ENCODE peak calls at places on chromosomes 2 and 18, in four cellular contexts. O is IMR-90, Q is HCT116, C is transverse colon. L is an unnamed sample.

GRCh38 chr2:221606369-221606768 is 34.3 kb upstream of the EPHA4 start:
- DNase-seq in O (no peak), Q (no peak), C (no peak), L (no peak)

GRCh38 chr2:212109792-212110680 is 428.6 kb downstream of the ERBB4 start:
- DNase-seq in O (no peak), Q (no peak), C (no peak), L (no peak)

GRCh38 chr2:240918258-240919091 is 12.3 kb downstream of the CROCC2 start:
- DNase-seq in O (no peak), Q (no peak), C (peak), L (no peak)

GRCh38 chr18:31744661-31745060 is 16.0 kb downstream of the SLC25A52 start:
- DNase-seq in O (no peak), Q (no peak), C (no peak), L (no peak)

GRCh38 chr2:240868286-240869108 is at the start of gene AGXT:
- DNase-seq in O (peak), Q (no peak), C (peak), L (no peak)

GRCh38 chr2:10329880-10330699 is 27.4 kb downstream of the HPCAL1 start:
- DNase-seq in O (peak), Q (no peak), C (no peak), L (no peak)

GRCh38 chr18:49668583-49669290 is 106.9 kb downstream of the LIPG start:
- DNase-seq in O (no peak), Q (no peak), C (peak), L (no peak)

GRCh38 chr2:203741566-203741965 is 35.1 kb downstream of the CD28 start:
- DNase-seq in O (no peak), Q (no peak), C (no peak), L (no peak)

GRCh38 chr18:47100214-47100831 is 50.0 kb downstream of the HDHD2 start:
- DNase-seq in O (peak), Q (peak), C (peak), L (peak)

GRCh38 chr2:149894760-149895159 is 307.2 kb upstream of the MMADHC start:
- DNase-seq in O (peak), Q (no peak), C (no peak), L (no peak)

GRCh38 chr2:88517759-88518201 is 65.3 kb upstream of the FOXI3 start:
- DNase-seq in O (no peak), Q (no peak), C (no peak), L (no peak)

GRCh38 chr2:188810591-188810990 is 163.6 kb upstream of the COL3A1 start:
- DNase-seq in O (no peak), Q (no peak), C (no peak), L (no peak)

GRCh38 chr2:47086054-47086471 is 69.0 kb downstream of the STPG4 start:
- DNase-seq in O (no peak), Q (no peak), C (no peak), L (no peak)

GRCh38 chr2:159396796-159397195 is 110.3 kb upstream of the WDSUB1 start:
- DNase-seq in O (peak), Q (no peak), C (no peak), L (no peak)

GRCh38 chr2:26816893-26817292 is 31.0 kb downstream of the CENPA start:
- DNase-seq in O (no peak), Q (peak), C (peak), L (peak)

GRCh38 chr18:31683968-31684278 is 458 bp downstream of the B4GALT6 start:
- DNase-seq in O (no peak), Q (no peak), C (no peak), L (no peak)

GRCh38 chr2:215878476-215879063 is 134.8 kb downstream of the MREG start:
- DNase-seq in O (peak), Q (no peak), C (no peak), L (no peak)

GRCh38 chr2:44005831-44006230 is 10.0 kb upstream of the LRPPRC start:
- DNase-seq in O (peak), Q (no peak), C (no peak), L (no peak)

GRCh38 chr2:144553379-144553778 is 33.5 kb upstream of the ZEB2 start:
- DNase-seq in O (peak), Q (no peak), C (no peak), L (no peak)

GRCh38 chr2:150133623-150134022 is 353.8 kb downstream of the RND3 start:
- DNase-seq in O (peak), Q (peak), C (no peak), L (no peak)

GRCh38 chr2:63484481-63484880 is 103.8 kb downstream of the WDPCP start:
- DNase-seq in O (no peak), Q (no peak), C (no peak), L (no peak)

GRCh38 chr2:177334940-177335543 is 57.5 kb upstream of the AGPS start:
- DNase-seq in O (peak), Q (peak), C (no peak), L (peak)

GRCh38 chr2:145157626-145158025 is 637.7 kb upstream of the ZEB2 start:
- DNase-seq in O (peak), Q (no peak), C (no peak), L (no peak)

GRCh38 chr2:161746891-161747535 is 122.8 kb downstream of the SLC4A10 start:
- DNase-seq in O (no peak), Q (no peak), C (no peak), L (no peak)

GRCh38 chr2:20629581-20630291 is 21.2 kb downstream of the HS1BP3 start:
- DNase-seq in O (no peak), Q (no peak), C (no peak), L (no peak)

GRCh38 chr18:23632615-23633014 is 30.1 kb downstream of the ANKRD29 start:
- DNase-seq in O (no peak), Q (no peak), C (no peak), L (no peak)

GRCh38 chr2:203238329-203238710 is 498 bp upstream of the CYP20A1 start:
- DNase-seq in O (no peak), Q (no peak), C (no peak), L (no peak)

GRCh38 chr2:88658318-88658717 is 31.1 kb upstream of the EIF2AK3 start:
- DNase-seq in O (peak), Q (no peak), C (no peak), L (no peak)

GRCh38 chr2:134139615-134140014 is 114.3 kb upstream of the MGAT5 start:
- DNase-seq in O (no peak), Q (no peak), C (peak), L (no peak)

GRCh38 chr18:58529714-58530354 is 99.1 kb downstream of the ALPK2 start:
- DNase-seq in O (peak), Q (peak), C (peak), L (peak)

GRCh38 chr2:159497857-159498256 is 118.5 kb downstream of the BAZ2B start:
- DNase-seq in O (no peak), Q (peak), C (no peak), L (no peak)

GRCh38 chr2:178873912-178874311 is 66.7 kb upstream of the TTN start:
- DNase-seq in O (no peak), Q (no peak), C (no peak), L (no peak)

GRCh38 chr2:178871536-178871935 is 64.3 kb upstream of the TTN start:
- DNase-seq in O (no peak), Q (no peak), C (no peak), L (no peak)

GRCh38 chr2:178877874-178878273 is 70.7 kb upstream of the TTN start:
- DNase-seq in O (no peak), Q (no peak), C (no peak), L (no peak)

GRCh38 chr2:178870703-178871102 is 63.5 kb upstream of the TTN start:
- DNase-seq in O (peak), Q (no peak), C (no peak), L (no peak)

GRCh38 chr2:178874529-178875240 is 67.5 kb upstream of the TTN start:
- DNase-seq in O (no peak), Q (no peak), C (no peak), L (no peak)
- TF ChIP-seq POLR2A in O (no peak), Q (no peak), C (no peak), L (no peak)

DNA sequence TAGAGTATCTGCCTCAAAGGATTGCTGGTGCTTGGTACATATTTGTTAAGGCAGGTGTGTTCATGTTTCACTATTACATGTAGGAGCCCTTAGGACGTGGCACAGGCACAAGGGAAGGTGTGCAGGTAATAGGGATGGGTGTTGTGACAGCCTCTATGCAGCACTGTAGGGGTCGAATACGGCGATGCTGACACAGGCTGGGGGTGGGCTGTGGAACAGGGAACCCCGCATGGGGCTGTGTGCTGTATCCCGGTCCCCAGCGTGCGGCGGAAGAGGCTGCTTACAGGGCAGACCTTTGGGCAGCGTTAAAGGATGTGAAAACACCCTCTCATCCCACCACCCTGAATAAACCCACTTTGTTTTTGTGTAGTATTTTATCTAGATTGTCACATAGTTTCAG is 21.5 kb downstream of the B3GNT2 start:
- DNase-seq in O (no peak), Q (no peak), C (no peak), L (no peak)
- TF ChIP-seq POLR2A in O (no peak), Q (no peak), C (no peak), L (no peak)

DNA sequence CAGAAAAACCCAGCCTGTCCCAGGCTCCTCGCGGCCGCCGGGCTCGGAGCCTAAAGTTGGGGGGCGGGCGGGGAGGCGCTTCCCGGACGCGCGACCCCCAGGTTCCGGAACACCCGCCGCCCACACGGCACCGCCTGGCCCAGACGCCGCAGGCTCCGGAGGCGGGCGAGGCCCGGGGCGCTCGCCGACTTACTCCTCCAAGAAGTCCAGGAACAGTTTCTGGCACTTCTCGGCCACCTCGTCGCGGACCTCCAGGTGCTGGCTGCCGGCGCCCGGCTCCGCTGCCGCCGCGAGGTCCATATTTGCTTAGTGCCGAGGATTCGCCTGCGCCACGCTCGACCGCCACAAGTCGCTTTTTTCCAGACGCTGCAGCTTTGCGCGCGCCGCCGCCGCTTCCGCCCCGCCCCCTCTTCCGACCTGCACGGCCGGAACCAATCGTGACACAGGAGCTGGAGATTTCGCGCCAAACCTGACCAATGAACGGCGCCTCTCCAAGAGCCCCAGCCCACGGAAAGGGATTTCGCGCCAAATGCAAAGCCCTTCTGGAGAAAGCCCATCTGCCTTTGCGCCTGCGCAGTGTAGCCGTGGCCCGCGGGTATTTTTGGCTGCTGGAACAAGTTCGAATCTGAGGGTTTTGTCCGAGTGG is at the start of gene MCM6:
- DNase-seq in O (peak), Q (peak), C (peak), L (peak)
- TF ChIP-seq POLR2A in O (no peak), Q (no peak), C (peak), L (peak)

GRCh38 chr2:199458017-199458805 is 472 bp upstream of the SATB2 start:
- DNase-seq in O (no peak), Q (peak), C (no peak), L (peak)

GRCh38 chr2:199460101-199460671 is 2.4 kb upstream of the SATB2 start:
- DNase-seq in O (peak), Q (peak), C (no peak), L (no peak)

GRCh38 chr2:199458806-199459285 is 1.1 kb upstream of the SATB2 start:
- DNase-seq in O (peak), Q (no peak), C (no peak), L (peak)

GRCh38 chr2:199460808-199461454 is 3.2 kb upstream of the SATB2 start:
- DNase-seq in O (no peak), Q (no peak), C (no peak), L (no peak)

GRCh38 chr2:199459286-199460100 is 1.8 kb upstream of the SATB2 start:
- DNase-seq in O (peak), Q (peak), C (peak), L (peak)
- TF ChIP-seq POLR2A in O (no peak), Q (no peak), C (no peak), L (no peak)

GRCh38 chr2:23385351-23385747 is 370 bp downstream of the KLHL29 start:
- DNase-seq in O (peak), Q (no peak), C (peak), L (no peak)

GRCh38 chr2:23385748-23386421 is 906 bp downstream of the KLHL29 start:
- DNase-seq in O (no peak), Q (no peak), C (no peak), L (no peak)

GRCh38 chr2:23383087-23383486 is 1.9 kb upstream of the KLHL29 start:
- DNase-seq in O (no peak), Q (no peak), C (no peak), L (no peak)

GRCh38 chr2:23386422-23387220 is 1.6 kb downstream of the KLHL29 start:
- DNase-seq in O (no peak), Q (no peak), C (peak), L (no peak)

GRCh38 chr2:23384551-23385349 is at the start of gene KLHL29:
- DNase-seq in O (peak), Q (no peak), C (peak), L (peak)
- TF ChIP-seq POLR2A in O (peak), Q (peak), C (no peak), L (no peak)

DNA sequence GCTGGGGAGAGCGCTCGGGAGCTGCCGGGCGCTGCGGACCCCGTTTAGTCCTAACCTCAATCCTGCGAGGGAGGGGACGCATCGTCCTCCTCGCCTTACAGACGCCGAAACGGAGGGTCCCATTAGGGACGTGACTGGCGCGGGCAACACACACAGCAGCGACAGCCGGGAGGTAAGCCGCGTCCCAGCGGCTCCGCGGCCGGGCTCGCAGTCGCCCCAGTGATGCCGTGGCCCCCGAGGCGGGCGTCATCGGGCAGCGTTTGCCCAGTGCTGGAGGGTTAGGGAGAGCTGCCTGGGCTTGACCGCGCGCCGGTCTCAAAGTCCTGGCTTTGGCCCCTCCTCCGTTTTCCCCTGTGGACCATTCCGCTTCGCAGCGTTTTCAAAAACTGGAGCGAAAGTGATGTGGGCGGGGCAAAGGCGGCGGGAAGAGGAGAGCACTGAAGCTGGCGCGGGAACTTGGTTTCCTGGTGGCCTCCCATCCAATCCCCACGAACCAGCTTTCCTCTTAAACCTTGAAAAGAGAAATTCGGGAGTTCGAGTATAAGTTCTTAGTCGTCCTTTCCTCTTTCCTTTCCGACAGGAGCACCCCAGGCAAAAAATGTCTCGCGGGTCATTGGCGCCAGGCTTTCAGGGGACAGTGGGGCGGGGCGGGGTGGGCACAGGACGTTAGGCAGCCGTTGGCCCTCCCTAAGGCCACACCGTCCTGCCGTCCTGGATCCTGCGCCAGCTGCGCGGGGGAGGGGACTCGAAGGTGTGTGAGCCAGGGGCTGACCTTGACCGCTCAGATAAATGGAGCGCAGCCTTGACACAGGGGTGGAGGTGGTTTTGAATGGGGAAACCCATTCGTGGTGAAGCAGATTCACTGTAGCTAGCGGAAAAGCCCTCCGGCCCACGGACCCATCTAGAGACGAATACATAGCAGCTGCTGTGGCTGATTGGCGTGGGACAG is 819 bp downstream of the TYMS start:
- DNase-seq in O (peak), Q (peak), C (peak), L (peak)
- TF ChIP-seq POLR2A in O (no peak), Q (peak), C (peak), L (peak)

GRCh38 chr2:42127425-42128424 is 41.4 kb upstream of the EML4 start:
- DNase-seq in O (no peak), Q (no peak), C (no peak), L (no peak)
- TF ChIP-seq POLR2A in O (no peak), Q (no peak), C (no peak), L (no peak)

GRCh38 chr2:157444643-157445040 is 753 bp upstream of the CYTIP start:
- DNase-seq in O (no peak), Q (no peak), C (no peak), L (no peak)
- TF ChIP-seq POLR2A in O (no peak), Q (no peak), C (no peak), L (no peak)

GRCh38 chr2:181305151-181306123 is 151.7 kb upstream of the ITGA4 start:
- DNase-seq in O (peak), Q (no peak), C (peak), L (peak)
- TF ChIP-seq POLR2A in O (no peak), Q (no peak), C (peak), L (peak)